ENCODE peak calls at places on chromosomes 6 and 20, in four cellular contexts. M is H9, A is IMR-90, E is neuronal stem cell. J is an unnamed sample.

GRCh38 chr20:31693402-31693801 is 29.3 kb downstream of the BCL2L1 start:
- DNase-seq in M (no peak), E (no peak), A (no peak), J (no peak)

GRCh38 chr20:1322511-1323245 is 6.3 kb downstream of the SDCBP2 start:
- DNase-seq in A (peak), M (no peak), E (no peak), J (peak)

GRCh38 chr6:31898200-31899011 is 908 bp upstream of the EHMT2 start:
- DNase-seq in M (peak), E (peak), A (peak), J (peak)

GRCh38 chr6:26240157-26240980 is 124.6 kb upstream of the BTN3A2 start:
- DNase-seq in E (no peak), M (peak), A (peak), J (peak)

GRCh38 chr20:50144362-50144761 is 9.2 kb downstream of the PEDS1 start:
- DNase-seq in E (no peak), A (peak), M (no peak), J (peak)

GRCh38 chr20:41204304-41205265 is 67.2 kb downstream of the PLCG1 start:
- DNase-seq in M (no peak), E (no peak), A (no peak), J (no peak)

GRCh38 chr6:132814716-132815570 is 574 bp downstream of the RPS12 start:
- DNase-seq in A (no peak), M (no peak), E (no peak), J (no peak)

GRCh38 chr20:43341541-43341940 is 116.2 kb upstream of the SRSF6 start:
- DNase-seq in A (no peak), E (no peak), M (no peak), J (no peak)

GRCh38 chr20:34299925-34300806 is 3.0 kb downstream of the AHCY start:
- DNase-seq in M (no peak), E (no peak), A (peak), J (peak)

GRCh38 chr6:160102956-160103824 is 18.4 kb upstream of the SLC22A1 start:
- DNase-seq in M (peak), E (peak), A (peak), J (peak)

GRCh38 chr6:106553440-106553839 is 75.9 kb downstream of the RTN4IP1 start:
- DNase-seq in E (no peak), M (no peak), A (no peak), J (no peak)

GRCh38 chr6:16249971-16250370 is 11.6 kb downstream of the GMPR start:
- DNase-seq in E (peak), M (peak), A (no peak), J (no peak)

GRCh38 chr6:140138311-140138994 is 764.0 kb upstream of the CITED2 start:
- DNase-seq in M (no peak), A (no peak), E (peak), J (no peak)

GRCh38 chr6:170152989-170153388 is 137.9 kb downstream of the DLL1 start:
- DNase-seq in E (peak), A (no peak), M (peak), J (no peak)

GRCh38 chr6:37141291-37142046 is 28.5 kb upstream of the PIM1 start:
- DNase-seq in M (peak), E (peak), A (peak), J (peak)

GRCh38 chr6:108945686-108946158 is 97.5 kb downstream of the ARMC2 start:
- DNase-seq in A (no peak), M (peak), E (no peak), J (no peak)

GRCh38 chr6:144695858-144696533 is 410.9 kb downstream of the UTRN start:
- DNase-seq in A (no peak), M (no peak), E (no peak), J (no peak)

GRCh38 chr6:14770572-14770971 is 475.3 kb upstream of the JARID2 start:
- DNase-seq in E (no peak), A (peak), M (no peak), J (peak)

GRCh38 chr6:150078788-150079187 is 9.9 kb upstream of the ULBP3 start:
- DNase-seq in M (no peak), A (no peak), E (no peak), J (peak)

GRCh38 chr6:48706310-48706709 is 595.3 kb upstream of the PTCHD4 start:
- DNase-seq in A (no peak), M (no peak), E (no peak), J (no peak)

GRCh38 chr6:170244721-170245201 is 46.1 kb downstream of the DLL1 start:
- DNase-seq in A (no peak), E (no peak), M (peak), J (no peak)

GRCh38 chr6:96809119-96809518 is 28.2 kb downstream of the GPR63 start:
- DNase-seq in A (peak), M (no peak), E (no peak), J (peak)

GRCh38 chr20:33731693-33732165 is at the start of gene ZNF341:
- DNase-seq in M (peak), A (peak), E (peak), J (peak)

GRCh38 chr6:21800948-21801438 is 207.4 kb downstream of the SOX4 start:
- DNase-seq in A (peak), E (no peak), M (no peak), J (peak)

GRCh38 chr6:4885534-4885933 is 109.3 kb downstream of the CDYL start:
- DNase-seq in M (no peak), A (no peak), E (no peak), J (no peak)

GRCh38 chr6:121848523-121849255 is 413.2 kb downstream of the GJA1 start:
- DNase-seq in A (peak), M (no peak), E (no peak), J (no peak)

GRCh38 chr6:112286010-112286409 is 31.6 kb upstream of the LAMA4 start:
- DNase-seq in A (no peak), M (no peak), E (no peak), J (no peak)

GRCh38 chr20:57157106-57157691 is 109.2 kb downstream of the BMP7 start:
- DNase-seq in A (no peak), M (no peak), E (no peak), J (no peak)

GRCh38 chr6:137872071-137872470 is 5.0 kb downstream of the TNFAIP3 start:
- DNase-seq in E (no peak), A (peak), M (no peak), J (no peak)

GRCh38 chr6:17086469-17086868 is 15.4 kb upstream of the STMND1 start:
- DNase-seq in A (peak), M (peak), E (no peak), J (peak)

DNA sequence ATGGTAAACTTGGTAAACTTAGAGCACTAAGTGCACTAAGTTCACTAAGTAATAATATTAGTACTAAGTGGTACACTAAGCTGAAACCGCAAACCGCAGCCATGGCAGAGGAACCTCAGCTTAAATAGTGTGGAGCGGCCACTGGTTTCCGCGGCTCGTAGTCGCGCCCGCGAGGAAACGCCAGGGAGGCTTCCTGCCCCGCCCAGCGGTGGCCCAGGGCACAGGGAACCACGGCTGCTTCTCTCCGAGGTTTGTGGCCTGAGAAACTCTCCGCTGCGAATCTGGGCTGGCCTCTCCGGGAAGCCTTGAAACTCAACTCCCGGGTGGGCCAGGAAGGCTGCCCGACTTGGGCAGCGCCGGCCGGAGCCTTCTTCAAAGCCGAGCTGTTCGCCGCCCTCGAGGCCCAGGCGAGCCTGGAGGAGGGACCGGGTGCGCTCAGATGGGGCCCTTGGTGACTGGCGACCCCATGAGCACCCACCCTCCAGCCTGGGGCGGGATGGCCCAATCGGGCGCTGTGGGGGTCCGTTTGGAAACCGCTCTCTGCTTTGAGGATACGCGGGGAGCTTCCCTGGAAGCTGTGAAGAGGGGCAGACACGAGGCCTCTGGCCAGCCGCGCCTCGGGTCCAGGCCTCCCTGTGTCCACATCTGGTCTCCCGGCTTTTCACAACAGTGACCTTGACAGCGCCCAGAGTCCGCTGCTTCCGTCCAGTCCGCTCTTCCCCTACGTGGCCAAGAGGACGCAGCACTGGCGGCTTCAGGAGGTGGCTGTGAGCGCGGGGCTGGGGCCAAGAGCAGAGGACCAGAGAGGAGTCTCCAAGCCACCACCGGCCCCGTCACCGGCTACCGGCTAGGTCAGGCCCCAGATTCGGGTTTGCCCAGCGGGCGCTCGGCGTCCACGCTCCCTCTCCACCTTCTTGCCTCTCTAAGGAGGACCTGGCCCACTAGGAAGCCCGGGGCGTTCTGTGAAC is 25.4 kb upstream of the HLA-E start:
- DNase-seq in E (no peak), A (peak), M (no peak), J (peak)
- H4K8ac ChIP-seq in E (no peak), A (no peak), M (no peak), J (no peak)

DNA sequence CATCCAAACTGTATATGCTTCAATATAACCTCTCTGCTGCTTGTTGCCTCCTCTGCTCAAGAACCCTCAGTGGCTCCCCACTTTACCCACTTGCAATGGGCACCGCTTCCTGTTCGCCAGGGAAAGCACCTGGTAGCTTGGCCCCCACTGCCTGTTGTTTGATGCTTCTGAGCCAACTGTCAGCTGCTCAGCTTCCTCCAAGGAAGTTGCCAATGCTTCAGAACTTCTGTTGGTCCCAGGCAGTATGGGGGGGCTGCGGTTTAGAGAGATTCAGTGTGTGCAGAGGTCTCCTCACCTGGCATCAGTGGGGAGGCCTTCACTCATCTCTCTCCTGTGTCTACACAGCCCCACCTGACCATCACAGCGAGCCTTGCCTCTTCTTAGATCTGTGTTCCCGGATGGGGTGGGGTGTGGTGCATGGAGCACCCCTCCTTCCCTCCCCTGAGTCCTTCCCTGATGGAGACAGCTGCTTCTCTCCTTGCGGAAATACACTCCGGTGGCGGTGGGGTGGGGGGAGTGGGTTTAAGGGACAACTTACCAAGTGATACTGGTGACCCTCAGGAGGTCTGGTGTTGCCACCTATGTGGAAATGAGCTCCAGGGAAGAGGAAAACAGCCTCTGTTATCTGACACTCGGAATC is 308.1 kb downstream of the CDH26 start:
- DNase-seq in E (no peak), M (no peak), A (no peak), J (no peak)
- H4K8ac ChIP-seq in E (no peak), M (no peak), A (no peak), J (no peak)

GRCh38 chr6:147060636-147061035 is 143.6 kb upstream of the STXBP5 start:
- DNase-seq in E (no peak), A (no peak), M (no peak), J (no peak)
- H4K8ac ChIP-seq in E (no peak), A (no peak), M (no peak), J (no peak)

GRCh38 chr6:52545050-52545843 is 31.6 kb downstream of the TRAM2 start:
- DNase-seq in M (no peak), E (no peak), A (peak), J (no peak)
- H4K8ac ChIP-seq in M (no peak), E (no peak), A (peak), J (peak)

GRCh38 chr6:35727935-35728662 is 8.7 kb upstream of the ARMC12 start:
- DNase-seq in M (peak), E (no peak), A (peak), J (peak)
- H4K8ac ChIP-seq in M (no peak), E (no peak), A (peak), J (peak)

J was measured in mesenchymal stem cell.